ENCODE peak calls at places on chromosomes 5 and 9, in ten cellular contexts. U, A, W, T, I, L, F, S, D and H are unnamed samples.

GRCh38 chr9:128841704-128842492 is 12.3 kb upstream of the SPOUT1 start:
- DNase-seq in U (no peak), A (no peak), W (no peak), T (no peak), I (no peak), L (no peak), F (no peak), S (no peak), D (no peak), H (no peak)

GRCh38 chr5:91118802-91119201 is 264.3 kb downstream of the ARRDC3 start:
- DNase-seq in U (no peak), A (peak; percentile 27), W (peak; percentile 22), T (peak; percentile 28), I (no peak), L (no peak), F (no peak), S (no peak), D (no peak), H (no peak)

GRCh38 chr5:83955916-83956315 is 235.3 kb upstream of the HAPLN1 start:
- DNase-seq in U (no peak), A (peak; percentile 14), W (no peak), T (peak; percentile 34), I (no peak), L (peak; percentile 25), F (no peak), S (no peak), D (peak; percentile 75), H (no peak)

GRCh38 chr5:176810084-176810597 is at the start of gene UNC5A:
- DNase-seq in U (peak; percentile 43), A (no peak), W (peak; percentile 63), T (peak; percentile 36), I (peak; percentile 40), L (no peak), F (peak; percentile 30), S (peak; percentile 82), D (peak; percentile 41), H (no peak)

GRCh38 chr9:104775574-104775936 is 11.6 kb downstream of the NIPSNAP3B start:
- DNase-seq in U (no peak), A (no peak), W (no peak), T (no peak), I (no peak), L (no peak), F (no peak), S (no peak), D (no peak), H (no peak)

GRCh38 chr5:143887302-143887638 is 75.3 kb downstream of the HMHB1 start:
- DNase-seq in U (peak; percentile 91), A (peak; percentile 51), W (peak; percentile 64), T (peak; percentile 53), I (no peak), L (peak; percentile 85), F (no peak), S (no peak), D (peak; percentile 60), H (no peak)

GRCh38 chr9:88531920-88532319 is 3.1 kb upstream of the NXNL2 start:
- DNase-seq in U (no peak), A (no peak), W (peak; percentile 46), T (no peak), I (no peak), L (no peak), F (no peak), S (no peak), D (no peak), H (no peak)

GRCh38 chr5:83815661-83816060 is 95.0 kb upstream of the HAPLN1 start:
- DNase-seq in U (no peak), A (no peak), W (no peak), T (no peak), I (no peak), L (no peak), F (no peak), S (no peak), D (no peak), H (no peak)

GRCh38 chr9:87276327-87276841 is 221.3 kb upstream of the DAPK1 start:
- DNase-seq in U (no peak), A (peak; percentile 85), W (peak; percentile 12), T (peak; percentile 81), I (no peak), L (peak; percentile 49), F (no peak), S (no peak), D (peak; percentile 95), H (no peak)

GRCh38 chr9:133088146-133088750 is 26.5 kb downstream of the CEL start:
- DNase-seq in U (no peak), A (no peak), W (no peak), T (no peak), I (no peak), L (no peak), F (no peak), S (no peak), D (no peak), H (no peak)

GRCh38 chr5:149549461-149550266 is 1.6 kb downstream of the CSNK1A1 start:
- DNase-seq in U (peak; percentile 39), A (no peak), W (peak; percentile 73), T (peak; percentile 63), I (no peak), L (peak; percentile 57), F (no peak), S (peak; percentile 47), D (peak; percentile 54), H (no peak)

GRCh38 chr5:132776077-132776931 is 735 bp downstream of the SEPTIN8 start:
- DNase-seq in U (peak; percentile 35), A (no peak), W (peak; percentile 50), T (no peak), I (no peak), L (no peak), F (no peak), S (peak; percentile 36), D (no peak), H (peak; percentile 58)

GRCh38 chr9:113427629-113428028 is 17.1 kb downstream of the C9orf43 start:
- DNase-seq in U (no peak), A (no peak), W (no peak), T (peak; percentile 76), I (no peak), L (peak; percentile 65), F (no peak), S (no peak), D (peak; percentile 64), H (no peak)

GRCh38 chr9:134333234-134333873 is 7.1 kb downstream of the RXRA start:
- DNase-seq in U (no peak), A (no peak), W (no peak), T (no peak), I (no peak), L (peak; percentile 59), F (no peak), S (no peak), D (peak; percentile 56), H (no peak)

GRCh38 chr5:142320851-142321560 is 3.8 kb downstream of the SPRY4 start:
- DNase-seq in U (no peak), A (no peak), W (no peak), T (peak; percentile 44), I (no peak), L (no peak), F (no peak), S (no peak), D (peak; percentile 47), H (no peak)

GRCh38 chr5:148986636-148987035 is 76.2 kb downstream of the SH3TC2 start:
- DNase-seq in U (no peak), A (no peak), W (no peak), T (no peak), I (no peak), L (no peak), F (no peak), S (no peak), D (no peak), H (no peak)

GRCh38 chr5:151071021-151071420 is 9.8 kb downstream of the TNIP1 start:
- DNase-seq in U (no peak), A (no peak), W (no peak), T (no peak), I (no peak), L (no peak), F (no peak), S (no peak), D (no peak), H (no peak)

GRCh38 chr9:136361047-136361756 is 2.3 kb downstream of the DNLZ start:
- DNase-seq in U (no peak), A (no peak), W (no peak), T (no peak), I (no peak), L (no peak), F (no peak), S (no peak), D (peak; percentile 50), H (no peak)

GRCh38 chr9:7976167-7976755 is 176.7 kb upstream of the DMAC1 start:
- DNase-seq in U (no peak), A (no peak), W (no peak), T (no peak), I (no peak), L (peak; percentile 65), F (peak; percentile 4), S (peak; percentile 79), D (no peak), H (no peak)

GRCh38 chr5:79636981-79637733 is 24.9 kb downstream of the TENT2 start:
- DNase-seq in U (no peak), A (no peak), W (no peak), T (peak; percentile 61), I (no peak), L (peak; percentile 38), F (no peak), S (no peak), D (peak; percentile 77), H (no peak)

GRCh38 chr9:5846501-5846921 is 13.6 kb upstream of the ERMP1 start:
- DNase-seq in U (no peak), A (no peak), W (no peak), T (peak; percentile 48), I (no peak), L (peak; percentile 97), F (no peak), S (no peak), D (peak; percentile 67), H (no peak)

GRCh38 chr5:58188287-58188651 is 271.6 kb downstream of the PLK2 start:
- DNase-seq in U (no peak), A (peak; percentile 60), W (no peak), T (peak; percentile 54), I (no peak), L (peak; percentile 96), F (no peak), S (no peak), D (peak; percentile 87), H (no peak)

GRCh38 chr9:113737414-113738271 is 138.5 kb upstream of the ZNF618 start:
- DNase-seq in U (peak; percentile 51), A (peak; percentile 20), W (peak; percentile 72), T (peak; percentile 75), I (no peak), L (peak; percentile 66), F (no peak), S (no peak), D (peak; percentile 81), H (peak; percentile 85)

GRCh38 chr9:15622596-15622995 is 69.8 kb downstream of the CCDC171 start:
- DNase-seq in U (peak; percentile 9), A (no peak), W (no peak), T (peak; percentile 42), I (no peak), L (peak; percentile 61), F (no peak), S (no peak), D (peak; percentile 62), H (no peak)

GRCh38 chr9:88017086-88017485 is 42.8 kb upstream of the CDK20 start:
- DNase-seq in U (no peak), A (no peak), W (no peak), T (peak; percentile 30), I (no peak), L (no peak), F (no peak), S (no peak), D (peak; percentile 9), H (no peak)

GRCh38 chr9:38371495-38371894 is 21.0 kb upstream of the ALDH1B1 start:
- DNase-seq in U (peak; percentile 79), A (no peak), W (no peak), T (peak; percentile 24), I (no peak), L (peak; percentile 71), F (no peak), S (no peak), D (peak; percentile 45), H (no peak)

GRCh38 chr9:129656795-129657390 is 8.6 kb upstream of the PRRX2 start:
- DNase-seq in U (no peak), A (no peak), W (no peak), T (no peak), I (no peak), L (peak; percentile 70), F (no peak), S (no peak), D (no peak), H (no peak)

GRCh38 chr5:131605086-131605485 is 29.9 kb downstream of the RAPGEF6 start:
- DNase-seq in U (no peak), A (no peak), W (no peak), T (no peak), I (no peak), L (no peak), F (no peak), S (no peak), D (no peak), H (no peak)